ENCODE peak calls at places on chromosomes 13 and 19, in seven cellular contexts. Q is posterior cingulate gyrus; B is brain microvascular endothelial cell; G is esophagus muscularis mucosa; A is NCI-H1105; C is fibroblast of the conjunctiva; Y is activated CD8-positive, alpha-beta memory T cell treated with anti-CD3 and anti-CD28 coated beads for 4 hours. N is an unnamed sample.

GRCh38 chr19:1295169-1296012 is 9.7 kb downstream of the EFNA2 start:
- DNase-seq in Q (no peak), B (no peak), G (no peak), A (no peak), C (no peak), Y (no peak), N (no peak)

GRCh38 chr13:23645851-23646250 is 75.6 kb downstream of the TNFRSF19 start:
- DNase-seq in Q (no peak), B (no peak), G (no peak), A (no peak), C (no peak), Y (no peak), N (no peak)

GRCh38 chr19:10871711-10872550 is 578 bp downstream of the CARM1 start:
- DNase-seq in Q (peak; percentile 30), B (no peak), G (no peak), A (peak; percentile 24), C (no peak), Y (no peak), N (peak; percentile 27)

GRCh38 chr19:10404888-10405808 is 1.8 kb upstream of the CDC37 start:
- DNase-seq in Q (no peak), B (no peak), G (no peak), A (no peak), C (no peak), Y (peak; percentile 32), N (no peak)

GRCh38 chr13:66556306-66556705 is 673.8 kb downstream of the PCDH9 start:
- DNase-seq in Q (no peak), B (no peak), G (no peak), A (no peak), C (no peak), Y (no peak), N (no peak)

GRCh38 chr13:32811297-32811800 is 204.9 kb upstream of the KL start:
- DNase-seq in Q (no peak), B (peak; percentile 11), G (peak; percentile 81), A (no peak), C (no peak), Y (no peak), N (no peak)

GRCh38 chr19:16197188-16197621 is 506 bp upstream of the AP1M1 start:
- DNase-seq in Q (no peak), B (peak; percentile 61), G (no peak), A (no peak), C (peak; percentile 84), Y (no peak), N (no peak)

GRCh38 chr19:58563034-58563573 is 4.7 kb upstream of the UBE2M start:
- DNase-seq in Q (no peak), B (no peak), G (no peak), A (no peak), C (no peak), Y (no peak), N (no peak)

GRCh38 chr19:55581828-55582223 is 1.2 kb upstream of the ZNF579 start:
- DNase-seq in Q (no peak), B (no peak), G (no peak), A (no peak), C (no peak), Y (no peak), N (no peak)

GRCh38 chr13:50129065-50129922 is 114.0 kb downstream of the KCNRG start:
- DNase-seq in Q (no peak), B (no peak), G (no peak), A (no peak), C (no peak), Y (no peak), N (no peak)

GRCh38 chr13:30148791-30149190 is 158.6 kb downstream of the KATNAL1 start:
- DNase-seq in Q (no peak), B (no peak), G (no peak), A (no peak), C (no peak), Y (no peak), N (no peak)

GRCh38 chr19:1130801-1131717 is 27.3 kb downstream of the GPX4 start:
- DNase-seq in Q (no peak), B (no peak), G (no peak), A (no peak), C (no peak), Y (peak; percentile 19), N (no peak)

N was measured in amygdala.